ENCODE peak calls at places on chromosomes 12 and 14, in eight cellular contexts. One of them, this sample, is unnamed.

GRCh38 chr12:106333756-106334155 is 23.8 kb upstream of the POLR3B start:
- DNase-seq in stimulated activated CD4-positive, alpha-beta T cell treated with anti-CD3 and anti-CD28 coated beads, Interleukin-4, amount 100 ng/mL, for 1 hour: no peak
- DNase-seq in EL: no peak
- DNase-seq in naive B cell: no peak
- DNase-seq in activated T-cell treated with anti-CD3 and anti-CD28 coated beads for 1 hour: no peak
- DNase-seq in progenitor cell of endocrine pancreas: no peak
- DNase-seq in amygdala: no peak
- DNase-seq in CD4-positive, alpha-beta T cell: no peak
- DNase-seq in this sample: no peak

GRCh38 chr12:113365639-113366395 is 7.4 kb downstream of the PLBD2 start:
- DNase-seq in EL: no peak
- DNase-seq in naive B cell: no peak
- DNase-seq in activated T-cell treated with anti-CD3 and anti-CD28 coated beads for 1 hour: no peak
- DNase-seq in progenitor cell of endocrine pancreas: no peak
- DNase-seq in CD4-positive, alpha-beta T cell: no peak
- DNase-seq in amygdala: no peak
- DNase-seq in stimulated activated CD4-positive, alpha-beta T cell treated with anti-CD3 and anti-CD28 coated beads, Interleukin-4, amount 100 ng/mL, for 1 hour: no peak
- DNase-seq in this sample: no peak

GRCh38 chr12:6033546-6033945 is 88.5 kb upstream of the ANO2 start:
- DNase-seq in CD4-positive, alpha-beta T cell: no peak
- DNase-seq in stimulated activated CD4-positive, alpha-beta T cell treated with anti-CD3 and anti-CD28 coated beads, Interleukin-4, amount 100 ng/mL, for 1 hour: no peak
- DNase-seq in amygdala: no peak
- DNase-seq in EL: no peak
- DNase-seq in activated T-cell treated with anti-CD3 and anti-CD28 coated beads for 1 hour: no peak
- DNase-seq in progenitor cell of endocrine pancreas: no peak
- DNase-seq in naive B cell: no peak
- DNase-seq in this sample: no peak

GRCh38 chr12:8559676-8560075 is 19.0 kb upstream of the CLEC4E start:
- DNase-seq in amygdala: no peak
- DNase-seq in progenitor cell of endocrine pancreas: no peak
- DNase-seq in naive B cell: no peak
- DNase-seq in stimulated activated CD4-positive, alpha-beta T cell treated with anti-CD3 and anti-CD28 coated beads, Interleukin-4, amount 100 ng/mL, for 1 hour: no peak
- DNase-seq in EL: no peak
- DNase-seq in activated T-cell treated with anti-CD3 and anti-CD28 coated beads for 1 hour: no peak
- DNase-seq in CD4-positive, alpha-beta T cell: no peak
- DNase-seq in this sample: no peak

GRCh38 chr12:8156845-8157244 is at the start of gene ZNF705A:
- DNase-seq in stimulated activated CD4-positive, alpha-beta T cell treated with anti-CD3 and anti-CD28 coated beads, Interleukin-4, amount 100 ng/mL, for 1 hour: no peak
- DNase-seq in naive B cell: no peak
- DNase-seq in progenitor cell of endocrine pancreas: no peak
- DNase-seq in CD4-positive, alpha-beta T cell: no peak
- DNase-seq in activated T-cell treated with anti-CD3 and anti-CD28 coated beads for 1 hour: no peak
- DNase-seq in amygdala: no peak
- DNase-seq in EL: peak; percentile 81
- DNase-seq in this sample: peak; percentile 88

GRCh38 chr12:14260011-14260993 is 105.2 kb upstream of the ATF7IP start:
- DNase-seq in amygdala: peak; percentile 51
- DNase-seq in activated T-cell treated with anti-CD3 and anti-CD28 coated beads for 1 hour: no peak
- DNase-seq in progenitor cell of endocrine pancreas: peak; percentile 66
- DNase-seq in naive B cell: peak; percentile 44
- DNase-seq in EL: peak; percentile 97
- DNase-seq in stimulated activated CD4-positive, alpha-beta T cell treated with anti-CD3 and anti-CD28 coated beads, Interleukin-4, amount 100 ng/mL, for 1 hour: no peak
- DNase-seq in CD4-positive, alpha-beta T cell: no peak
- DNase-seq in this sample: peak; percentile 93

GRCh38 chr14:64209428-64210165 is 84.6 kb downstream of the ESR2 start:
- DNase-seq in amygdala: no peak
- DNase-seq in activated T-cell treated with anti-CD3 and anti-CD28 coated beads for 1 hour: no peak
- DNase-seq in CD4-positive, alpha-beta T cell: no peak
- DNase-seq in progenitor cell of endocrine pancreas: no peak
- DNase-seq in EL: no peak
- DNase-seq in naive B cell: peak; percentile 74
- DNase-seq in stimulated activated CD4-positive, alpha-beta T cell treated with anti-CD3 and anti-CD28 coated beads, Interleukin-4, amount 100 ng/mL, for 1 hour: no peak
- DNase-seq in this sample: no peak

GRCh38 chr12:126191037-126191891 is 1126.0 kb downstream of the AACS start:
- DNase-seq in CD4-positive, alpha-beta T cell: no peak
- DNase-seq in activated T-cell treated with anti-CD3 and anti-CD28 coated beads for 1 hour: no peak
- DNase-seq in stimulated activated CD4-positive, alpha-beta T cell treated with anti-CD3 and anti-CD28 coated beads, Interleukin-4, amount 100 ng/mL, for 1 hour: no peak
- DNase-seq in EL: no peak
- DNase-seq in progenitor cell of endocrine pancreas: peak; percentile 19
- DNase-seq in naive B cell: no peak
- DNase-seq in amygdala: no peak
- DNase-seq in this sample: no peak

GRCh38 chr12:68538722-68539614 is 71.7 kb upstream of the RAP1B start:
- DNase-seq in naive B cell: peak; percentile 23
- DNase-seq in amygdala: no peak
- DNase-seq in progenitor cell of endocrine pancreas: no peak
- DNase-seq in stimulated activated CD4-positive, alpha-beta T cell treated with anti-CD3 and anti-CD28 coated beads, Interleukin-4, amount 100 ng/mL, for 1 hour: peak; percentile 14
- DNase-seq in CD4-positive, alpha-beta T cell: peak; percentile 39
- DNase-seq in EL: peak; percentile 31
- DNase-seq in activated T-cell treated with anti-CD3 and anti-CD28 coated beads for 1 hour: peak; percentile 23
- DNase-seq in this sample: no peak

GRCh38 chr14:92656306-92656705 is 92.1 kb downstream of the LGMN start:
- DNase-seq in EL: no peak
- DNase-seq in CD4-positive, alpha-beta T cell: no peak
- DNase-seq in progenitor cell of endocrine pancreas: no peak
- DNase-seq in amygdala: no peak
- DNase-seq in activated T-cell treated with anti-CD3 and anti-CD28 coated beads for 1 hour: no peak
- DNase-seq in naive B cell: no peak
- DNase-seq in stimulated activated CD4-positive, alpha-beta T cell treated with anti-CD3 and anti-CD28 coated beads, Interleukin-4, amount 100 ng/mL, for 1 hour: no peak
- DNase-seq in this sample: no peak

GRCh38 chr12:12922191-12922616 is 29.8 kb downstream of the GPRC5D start:
- DNase-seq in naive B cell: no peak
- DNase-seq in EL: peak; percentile 53
- DNase-seq in CD4-positive, alpha-beta T cell: no peak
- DNase-seq in progenitor cell of endocrine pancreas: no peak
- DNase-seq in amygdala: no peak
- DNase-seq in activated T-cell treated with anti-CD3 and anti-CD28 coated beads for 1 hour: no peak
- DNase-seq in stimulated activated CD4-positive, alpha-beta T cell treated with anti-CD3 and anti-CD28 coated beads, Interleukin-4, amount 100 ng/mL, for 1 hour: no peak
- DNase-seq in this sample: peak; percentile 66

GRCh38 chr12:33690562-33690961 is 250.9 kb upstream of the SYT10 start:
- DNase-seq in amygdala: no peak
- DNase-seq in progenitor cell of endocrine pancreas: no peak
- DNase-seq in activated T-cell treated with anti-CD3 and anti-CD28 coated beads for 1 hour: no peak
- DNase-seq in naive B cell: no peak
- DNase-seq in CD4-positive, alpha-beta T cell: no peak
- DNase-seq in stimulated activated CD4-positive, alpha-beta T cell treated with anti-CD3 and anti-CD28 coated beads, Interleukin-4, amount 100 ng/mL, for 1 hour: no peak
- DNase-seq in EL: no peak
- DNase-seq in this sample: no peak

GRCh38 chr12:119624971-119625370 is 31.4 kb downstream of the TMEM233 start:
- DNase-seq in CD4-positive, alpha-beta T cell: no peak
- DNase-seq in activated T-cell treated with anti-CD3 and anti-CD28 coated beads for 1 hour: no peak
- DNase-seq in naive B cell: no peak
- DNase-seq in stimulated activated CD4-positive, alpha-beta T cell treated with anti-CD3 and anti-CD28 coated beads, Interleukin-4, amount 100 ng/mL, for 1 hour: no peak
- DNase-seq in EL: no peak
- DNase-seq in amygdala: no peak
- DNase-seq in progenitor cell of endocrine pancreas: no peak
- DNase-seq in this sample: no peak

GRCh38 chr12:59486827-59487226 is 109.0 kb upstream of the SLC16A7 start:
- DNase-seq in progenitor cell of endocrine pancreas: no peak
- DNase-seq in EL: peak; percentile 50
- DNase-seq in naive B cell: no peak
- DNase-seq in activated T-cell treated with anti-CD3 and anti-CD28 coated beads for 1 hour: no peak
- DNase-seq in CD4-positive, alpha-beta T cell: no peak
- DNase-seq in amygdala: no peak
- DNase-seq in stimulated activated CD4-positive, alpha-beta T cell treated with anti-CD3 and anti-CD28 coated beads, Interleukin-4, amount 100 ng/mL, for 1 hour: no peak
- DNase-seq in this sample: peak; percentile 12

GRCh38 chr14:95413289-95414215 is 93.8 kb upstream of the CLMN start:
- DNase-seq in EL: peak; percentile 28
- DNase-seq in amygdala: no peak
- DNase-seq in naive B cell: no peak
- DNase-seq in activated T-cell treated with anti-CD3 and anti-CD28 coated beads for 1 hour: no peak
- DNase-seq in stimulated activated CD4-positive, alpha-beta T cell treated with anti-CD3 and anti-CD28 coated beads, Interleukin-4, amount 100 ng/mL, for 1 hour: no peak
- DNase-seq in CD4-positive, alpha-beta T cell: no peak
- DNase-seq in progenitor cell of endocrine pancreas: no peak
- DNase-seq in this sample: peak; percentile 69

GRCh38 chr12:62903151-62903550 is 31.8 kb downstream of the PPM1H start:
- DNase-seq in amygdala: no peak
- DNase-seq in progenitor cell of endocrine pancreas: no peak
- DNase-seq in CD4-positive, alpha-beta T cell: no peak
- DNase-seq in stimulated activated CD4-positive, alpha-beta T cell treated with anti-CD3 and anti-CD28 coated beads, Interleukin-4, amount 100 ng/mL, for 1 hour: no peak
- DNase-seq in EL: no peak
- DNase-seq in naive B cell: no peak
- DNase-seq in activated T-cell treated with anti-CD3 and anti-CD28 coated beads for 1 hour: no peak
- DNase-seq in this sample: no peak

GRCh38 chr14:50083467-50084337 is 32.7 kb downstream of the VCPKMT start:
- DNase-seq in activated T-cell treated with anti-CD3 and anti-CD28 coated beads for 1 hour: peak; percentile 18
- DNase-seq in stimulated activated CD4-positive, alpha-beta T cell treated with anti-CD3 and anti-CD28 coated beads, Interleukin-4, amount 100 ng/mL, for 1 hour: peak; percentile 63
- DNase-seq in amygdala: no peak
- DNase-seq in progenitor cell of endocrine pancreas: no peak
- DNase-seq in EL: no peak
- DNase-seq in CD4-positive, alpha-beta T cell: no peak
- DNase-seq in naive B cell: no peak
- DNase-seq in this sample: peak; percentile 45

GRCh38 chr14:78848234-78848820 is 678.2 kb downstream of the NRXN3 start:
- DNase-seq in amygdala: no peak
- DNase-seq in progenitor cell of endocrine pancreas: peak; percentile 36
- DNase-seq in CD4-positive, alpha-beta T cell: no peak
- DNase-seq in activated T-cell treated with anti-CD3 and anti-CD28 coated beads for 1 hour: no peak
- DNase-seq in stimulated activated CD4-positive, alpha-beta T cell treated with anti-CD3 and anti-CD28 coated beads, Interleukin-4, amount 100 ng/mL, for 1 hour: peak; percentile 1
- DNase-seq in naive B cell: no peak
- DNase-seq in EL: peak; percentile 41
- DNase-seq in this sample: peak; percentile 61

GRCh38 chr12:96886998-96887677 is 19.9 kb upstream of the NEDD1 start:
- DNase-seq in naive B cell: no peak
- DNase-seq in stimulated activated CD4-positive, alpha-beta T cell treated with anti-CD3 and anti-CD28 coated beads, Interleukin-4, amount 100 ng/mL, for 1 hour: no peak
- DNase-seq in progenitor cell of endocrine pancreas: no peak
- DNase-seq in CD4-positive, alpha-beta T cell: no peak
- DNase-seq in EL: no peak
- DNase-seq in amygdala: peak; percentile 41
- DNase-seq in activated T-cell treated with anti-CD3 and anti-CD28 coated beads for 1 hour: no peak
- DNase-seq in this sample: no peak

GRCh38 chr12:124453419-124454351 is 113.7 kb downstream of the NCOR2 start:
- DNase-seq in amygdala: no peak
- DNase-seq in stimulated activated CD4-positive, alpha-beta T cell treated with anti-CD3 and anti-CD28 coated beads, Interleukin-4, amount 100 ng/mL, for 1 hour: peak; percentile 72
- DNase-seq in activated T-cell treated with anti-CD3 and anti-CD28 coated beads for 1 hour: peak; percentile 66
- DNase-seq in progenitor cell of endocrine pancreas: no peak
- DNase-seq in CD4-positive, alpha-beta T cell: peak; percentile 67
- DNase-seq in EL: peak; percentile 74
- DNase-seq in naive B cell: peak; percentile 78
- DNase-seq in this sample: peak; percentile 79

GRCh38 chr12:121799175-121799841 is 4.5 kb upstream of the SETD1B start:
- DNase-seq in naive B cell: peak; percentile 58
- DNase-seq in progenitor cell of endocrine pancreas: no peak
- DNase-seq in amygdala: peak; percentile 37
- DNase-seq in EL: peak; percentile 77
- DNase-seq in activated T-cell treated with anti-CD3 and anti-CD28 coated beads for 1 hour: no peak
- DNase-seq in CD4-positive, alpha-beta T cell: peak; percentile 50
- DNase-seq in stimulated activated CD4-positive, alpha-beta T cell treated with anti-CD3 and anti-CD28 coated beads, Interleukin-4, amount 100 ng/mL, for 1 hour: peak; percentile 49
- DNase-seq in this sample: peak; percentile 80

GRCh38 chr12:28177461-28177860 is 12.8 kb upstream of the CCDC91 start:
- DNase-seq in amygdala: no peak
- DNase-seq in CD4-positive, alpha-beta T cell: no peak
- DNase-seq in progenitor cell of endocrine pancreas: no peak
- DNase-seq in stimulated activated CD4-positive, alpha-beta T cell treated with anti-CD3 and anti-CD28 coated beads, Interleukin-4, amount 100 ng/mL, for 1 hour: no peak
- DNase-seq in naive B cell: no peak
- DNase-seq in activated T-cell treated with anti-CD3 and anti-CD28 coated beads for 1 hour: no peak
- DNase-seq in EL: no peak
- DNase-seq in this sample: no peak

GRCh38 chr12:95710386-95710785 is 80.2 kb downstream of the NTN4 start:
- DNase-seq in progenitor cell of endocrine pancreas: no peak
- DNase-seq in EL: no peak
- DNase-seq in naive B cell: no peak
- DNase-seq in CD4-positive, alpha-beta T cell: no peak
- DNase-seq in activated T-cell treated with anti-CD3 and anti-CD28 coated beads for 1 hour: no peak
- DNase-seq in stimulated activated CD4-positive, alpha-beta T cell treated with anti-CD3 and anti-CD28 coated beads, Interleukin-4, amount 100 ng/mL, for 1 hour: no peak
- DNase-seq in amygdala: no peak
- DNase-seq in this sample: no peak

GRCh38 chr12:58710896-58711295 is 209.4 kb downstream of the LRIG3 start:
- DNase-seq in CD4-positive, alpha-beta T cell: no peak
- DNase-seq in progenitor cell of endocrine pancreas: no peak
- DNase-seq in naive B cell: no peak
- DNase-seq in activated T-cell treated with anti-CD3 and anti-CD28 coated beads for 1 hour: no peak
- DNase-seq in EL: no peak
- DNase-seq in amygdala: no peak
- DNase-seq in stimulated activated CD4-positive, alpha-beta T cell treated with anti-CD3 and anti-CD28 coated beads, Interleukin-4, amount 100 ng/mL, for 1 hour: no peak
- DNase-seq in this sample: no peak

GRCh38 chr14:88233915-88234314 is 89.2 kb downstream of the KCNK10 start:
- DNase-seq in CD4-positive, alpha-beta T cell: no peak
- DNase-seq in naive B cell: no peak
- DNase-seq in amygdala: no peak
- DNase-seq in progenitor cell of endocrine pancreas: no peak
- DNase-seq in activated T-cell treated with anti-CD3 and anti-CD28 coated beads for 1 hour: no peak
- DNase-seq in EL: peak; percentile 16
- DNase-seq in stimulated activated CD4-positive, alpha-beta T cell treated with anti-CD3 and anti-CD28 coated beads, Interleukin-4, amount 100 ng/mL, for 1 hour: no peak
- DNase-seq in this sample: peak; percentile 22

GRCh38 chr12:126337556-126337955 is 1272.3 kb downstream of the AACS start:
- DNase-seq in stimulated activated CD4-positive, alpha-beta T cell treated with anti-CD3 and anti-CD28 coated beads, Interleukin-4, amount 100 ng/mL, for 1 hour: no peak
- DNase-seq in CD4-positive, alpha-beta T cell: no peak
- DNase-seq in amygdala: no peak
- DNase-seq in activated T-cell treated with anti-CD3 and anti-CD28 coated beads for 1 hour: no peak
- DNase-seq in progenitor cell of endocrine pancreas: no peak
- DNase-seq in naive B cell: no peak
- DNase-seq in EL: no peak
- DNase-seq in this sample: no peak

GRCh38 chr14:71361335-71361734 is 454.1 kb downstream of the PCNX1 start:
- DNase-seq in stimulated activated CD4-positive, alpha-beta T cell treated with anti-CD3 and anti-CD28 coated beads, Interleukin-4, amount 100 ng/mL, for 1 hour: no peak
- DNase-seq in progenitor cell of endocrine pancreas: no peak
- DNase-seq in CD4-positive, alpha-beta T cell: no peak
- DNase-seq in EL: peak; percentile 49
- DNase-seq in amygdala: no peak
- DNase-seq in activated T-cell treated with anti-CD3 and anti-CD28 coated beads for 1 hour: no peak
- DNase-seq in naive B cell: no peak
- DNase-seq in this sample: peak; percentile 74